ENCODE peak calls at places on chromosome 13, in five cellular contexts. One of them, this sample, is unnamed.

GRCh38 chr13:48879854-48880253 is 95.9 kb upstream of the FNDC3A start:
- DNase-seq in OCI-LY7: no peak
- DNase-seq in PC-3: no peak
- DNase-seq in GM23248: no peak
- DNase-seq in MM.1S: no peak
- DNase-seq in this sample: no peak

GRCh38 chr13:77918391-77919261 is at the start of gene EDNRB:
- DNase-seq in OCI-LY7: no peak
- DNase-seq in PC-3: no peak
- DNase-seq in GM23248: peak
- DNase-seq in MM.1S: no peak
- DNase-seq in this sample: peak

GRCh38 chr13:46753137-46753536 is 43.8 kb downstream of the ESD start:
- DNase-seq in OCI-LY7: no peak
- DNase-seq in PC-3: peak
- DNase-seq in GM23248: no peak
- DNase-seq in MM.1S: no peak
- DNase-seq in this sample: no peak

GRCh38 chr13:62287764-62288163 is 872.1 kb upstream of the PCDH20 start:
- DNase-seq in OCI-LY7: no peak
- DNase-seq in PC-3: no peak
- DNase-seq in GM23248: no peak
- DNase-seq in MM.1S: no peak
- DNase-seq in this sample: no peak

GRCh38 chr13:110957181-110957884 is 42.5 kb upstream of the ANKRD10 start:
- DNase-seq in OCI-LY7: no peak
- DNase-seq in PC-3: peak
- DNase-seq in GM23248: peak
- DNase-seq in MM.1S: no peak
- DNase-seq in this sample: peak

GRCh38 chr13:75447493-75447892 is 34.5 kb downstream of the TBC1D4 start:
- DNase-seq in OCI-LY7: no peak
- DNase-seq in PC-3: no peak
- DNase-seq in GM23248: no peak
- DNase-seq in MM.1S: no peak
- DNase-seq in this sample: no peak

GRCh38 chr13:46087481-46087880 is 17.4 kb downstream of the CPB2 start:
- DNase-seq in OCI-LY7: no peak
- DNase-seq in PC-3: no peak
- DNase-seq in GM23248: no peak
- DNase-seq in MM.1S: no peak
- DNase-seq in this sample: no peak

GRCh38 chr13:106143930-106144709 is 391.3 kb downstream of the EFNB2 start:
- DNase-seq in OCI-LY7: no peak
- DNase-seq in PC-3: peak
- DNase-seq in GM23248: no peak
- DNase-seq in MM.1S: no peak
- DNase-seq in this sample: peak

GRCh38 chr13:109699628-109700071 is 86.7 kb downstream of the IRS2 start:
- DNase-seq in OCI-LY7: no peak
- DNase-seq in PC-3: no peak
- DNase-seq in GM23248: peak
- DNase-seq in MM.1S: no peak
- DNase-seq in this sample: peak

GRCh38 chr13:45966715-45967114 is 85.8 kb downstream of the ZC3H13 start:
- DNase-seq in OCI-LY7: no peak
- DNase-seq in PC-3: no peak
- DNase-seq in GM23248: no peak
- DNase-seq in MM.1S: no peak
- DNase-seq in this sample: no peak

GRCh38 chr13:92097337-92097903 is 699.0 kb downstream of the GPC5 start:
- DNase-seq in OCI-LY7: no peak
- DNase-seq in PC-3: no peak
- DNase-seq in GM23248: no peak
- DNase-seq in MM.1S: no peak
- DNase-seq in this sample: no peak

GRCh38 chr13:36981156-36981743 is 17.9 kb downstream of the ALG5 start:
- DNase-seq in OCI-LY7: peak
- DNase-seq in PC-3: peak
- DNase-seq in GM23248: peak
- DNase-seq in MM.1S: peak
- DNase-seq in this sample: peak

GRCh38 chr13:42028113-42028799 is 20.2 kb upstream of the DGKH start:
- DNase-seq in OCI-LY7: no peak
- DNase-seq in PC-3: no peak
- DNase-seq in GM23248: no peak
- DNase-seq in MM.1S: no peak
- DNase-seq in this sample: no peak

GRCh38 chr13:27006519-27007161 is 165.0 kb downstream of the USP12 start:
- DNase-seq in OCI-LY7: no peak
- DNase-seq in PC-3: peak
- DNase-seq in GM23248: peak
- DNase-seq in MM.1S: no peak
- DNase-seq in this sample: peak

GRCh38 chr13:74907788-74908187 is 574.2 kb downstream of the TBC1D4 start:
- DNase-seq in OCI-LY7: no peak
- DNase-seq in PC-3: no peak
- DNase-seq in GM23248: no peak
- DNase-seq in MM.1S: no peak
- DNase-seq in this sample: no peak

GRCh38 chr13:45564108-45564507 is 51.4 kb downstream of the ERICH6B start:
- DNase-seq in OCI-LY7: no peak
- DNase-seq in PC-3: peak
- DNase-seq in GM23248: peak
- DNase-seq in MM.1S: no peak
- DNase-seq in this sample: no peak

GRCh38 chr13:94701313-94702180 is 10.8 kb downstream of the SOX21 start:
- DNase-seq in OCI-LY7: no peak
- DNase-seq in PC-3: no peak
- DNase-seq in GM23248: no peak
- DNase-seq in MM.1S: no peak
- DNase-seq in this sample: peak

DNA sequence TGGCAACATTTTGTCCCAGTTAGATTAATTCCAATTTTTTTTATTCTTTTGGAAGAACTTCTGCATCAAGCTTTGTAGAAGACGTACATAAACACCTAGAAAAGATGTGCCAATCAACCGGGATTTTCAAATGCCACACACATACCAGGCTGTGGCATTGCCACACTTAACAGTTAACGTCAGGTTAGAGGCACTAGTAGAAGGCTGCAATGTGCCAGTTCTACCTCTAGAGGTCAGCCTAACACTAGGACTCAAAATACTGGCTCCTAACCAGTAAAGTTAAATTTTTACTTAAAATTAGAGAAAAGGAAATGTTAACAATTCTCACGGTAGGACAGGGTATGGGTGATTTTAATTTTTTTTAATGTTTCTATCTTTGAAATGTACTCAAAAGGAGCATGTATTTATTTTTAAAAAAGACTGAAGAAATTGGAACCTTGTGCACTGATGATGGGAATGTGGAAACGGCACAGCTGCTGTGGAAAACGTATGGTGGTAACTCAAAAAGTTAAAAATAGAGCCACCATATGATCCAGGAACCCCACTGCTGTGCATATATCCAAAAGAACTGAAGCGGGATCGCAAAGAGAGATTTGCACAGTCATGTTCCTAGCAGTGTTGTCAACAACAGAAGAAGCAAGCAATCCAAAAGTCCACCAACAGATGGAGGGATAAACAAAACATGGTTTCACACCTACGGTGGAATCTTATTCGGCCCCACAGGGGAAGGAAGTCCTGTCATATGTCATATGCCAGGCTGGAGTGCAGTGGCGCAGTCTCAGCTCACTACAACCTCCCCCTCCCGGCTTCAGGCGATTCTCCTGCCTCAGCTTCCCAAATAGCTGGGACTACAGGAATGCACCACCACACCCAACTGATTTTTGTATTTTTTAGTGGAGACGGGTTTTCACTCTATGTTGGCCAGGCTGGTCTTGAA is 30.3 kb downstream of the CRYL1 start:
- DNase-seq in OCI-LY7: peak
- DNase-seq in PC-3: peak
- DNase-seq in GM23248: peak
- DNase-seq in MM.1S: peak
- DNase-seq in this sample: peak
- TF ChIP-seq EZH2phosphoT487 in OCI-LY7: no peak
- TF ChIP-seq EZH2phosphoT487 in PC-3: no peak
- TF ChIP-seq EZH2phosphoT487 in GM23248: no peak
- TF ChIP-seq EZH2phosphoT487 in MM.1S: no peak
- TF ChIP-seq EZH2phosphoT487 in this sample: no peak

GRCh38 chr13:31035162-31035951 is 102.9 kb downstream of the TEX26 start:
- DNase-seq in OCI-LY7: no peak
- DNase-seq in PC-3: no peak
- DNase-seq in GM23248: peak
- DNase-seq in MM.1S: no peak
- DNase-seq in this sample: no peak
- H3K4me2 ChIP-seq in OCI-LY7: no peak
- H3K4me2 ChIP-seq in PC-3: no peak
- H3K4me2 ChIP-seq in GM23248: peak
- H3K4me2 ChIP-seq in MM.1S: no peak
- H3K4me2 ChIP-seq in this sample: no peak

GRCh38 chr13:50994651-50995050 is 85.1 kb downstream of the RNASEH2B start:
- DNase-seq in OCI-LY7: no peak
- DNase-seq in PC-3: no peak
- DNase-seq in GM23248: no peak
- DNase-seq in MM.1S: no peak
- DNase-seq in this sample: no peak
- TF ChIP-seq EZH2phosphoT487 in OCI-LY7: no peak
- TF ChIP-seq EZH2phosphoT487 in PC-3: no peak
- TF ChIP-seq EZH2phosphoT487 in GM23248: no peak
- TF ChIP-seq EZH2phosphoT487 in MM.1S: no peak
- TF ChIP-seq EZH2phosphoT487 in this sample: no peak

GRCh38 chr13:53601181-53601580 is 572.6 kb downstream of the OLFM4 start:
- DNase-seq in OCI-LY7: no peak
- DNase-seq in PC-3: no peak
- DNase-seq in GM23248: no peak
- DNase-seq in MM.1S: no peak
- DNase-seq in this sample: no peak
- H3K4me2 ChIP-seq in OCI-LY7: no peak
- H3K4me2 ChIP-seq in PC-3: no peak
- H3K4me2 ChIP-seq in GM23248: no peak
- H3K4me2 ChIP-seq in MM.1S: no peak
- H3K4me2 ChIP-seq in this sample: no peak

GRCh38 chr13:112545866-112546265 is 42.1 kb downstream of the TUBGCP3 start:
- DNase-seq in OCI-LY7: no peak
- DNase-seq in PC-3: no peak
- DNase-seq in GM23248: peak
- DNase-seq in MM.1S: no peak
- DNase-seq in this sample: no peak
- TF ChIP-seq EZH2phosphoT487 in OCI-LY7: no peak
- TF ChIP-seq EZH2phosphoT487 in PC-3: no peak
- TF ChIP-seq EZH2phosphoT487 in GM23248: no peak
- TF ChIP-seq EZH2phosphoT487 in MM.1S: no peak
- TF ChIP-seq EZH2phosphoT487 in this sample: no peak

DNA sequence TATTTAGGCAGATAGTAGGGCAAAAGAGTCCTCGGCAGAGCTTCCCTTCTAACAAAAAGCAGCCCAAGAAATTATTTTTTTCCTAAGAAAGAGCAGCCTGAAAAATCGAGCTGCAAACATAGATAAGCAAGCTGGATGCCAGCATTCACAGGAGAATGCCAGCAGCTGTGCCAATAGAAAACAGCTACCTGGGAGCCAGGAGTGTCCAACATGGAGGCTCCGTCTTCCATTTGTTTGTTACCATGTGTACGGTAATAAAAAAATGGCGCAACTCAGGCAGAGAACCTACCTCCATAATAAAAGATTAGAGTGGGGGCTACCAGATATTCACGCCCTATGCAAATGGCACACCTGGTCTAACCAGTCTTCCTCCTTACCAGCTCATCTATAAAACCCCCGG is 77.6 kb upstream of the IPO5 start:
- DNase-seq in OCI-LY7: no peak
- DNase-seq in PC-3: no peak
- DNase-seq in GM23248: no peak
- DNase-seq in MM.1S: no peak
- DNase-seq in this sample: peak
- H3K4me2 ChIP-seq in OCI-LY7: no peak
- H3K4me2 ChIP-seq in PC-3: no peak
- H3K4me2 ChIP-seq in GM23248: no peak
- H3K4me2 ChIP-seq in MM.1S: no peak
- H3K4me2 ChIP-seq in this sample: no peak

GRCh38 chr13:24148414-24149305 is 11.9 kb upstream of the SPATA13 start:
- DNase-seq in OCI-LY7: no peak
- DNase-seq in PC-3: peak
- DNase-seq in GM23248: peak
- DNase-seq in MM.1S: no peak
- DNase-seq in this sample: peak
- TF ChIP-seq EZH2phosphoT487 in OCI-LY7: no peak
- TF ChIP-seq EZH2phosphoT487 in PC-3: no peak
- TF ChIP-seq EZH2phosphoT487 in GM23248: no peak
- TF ChIP-seq EZH2phosphoT487 in MM.1S: no peak
- TF ChIP-seq EZH2phosphoT487 in this sample: no peak

DNA sequence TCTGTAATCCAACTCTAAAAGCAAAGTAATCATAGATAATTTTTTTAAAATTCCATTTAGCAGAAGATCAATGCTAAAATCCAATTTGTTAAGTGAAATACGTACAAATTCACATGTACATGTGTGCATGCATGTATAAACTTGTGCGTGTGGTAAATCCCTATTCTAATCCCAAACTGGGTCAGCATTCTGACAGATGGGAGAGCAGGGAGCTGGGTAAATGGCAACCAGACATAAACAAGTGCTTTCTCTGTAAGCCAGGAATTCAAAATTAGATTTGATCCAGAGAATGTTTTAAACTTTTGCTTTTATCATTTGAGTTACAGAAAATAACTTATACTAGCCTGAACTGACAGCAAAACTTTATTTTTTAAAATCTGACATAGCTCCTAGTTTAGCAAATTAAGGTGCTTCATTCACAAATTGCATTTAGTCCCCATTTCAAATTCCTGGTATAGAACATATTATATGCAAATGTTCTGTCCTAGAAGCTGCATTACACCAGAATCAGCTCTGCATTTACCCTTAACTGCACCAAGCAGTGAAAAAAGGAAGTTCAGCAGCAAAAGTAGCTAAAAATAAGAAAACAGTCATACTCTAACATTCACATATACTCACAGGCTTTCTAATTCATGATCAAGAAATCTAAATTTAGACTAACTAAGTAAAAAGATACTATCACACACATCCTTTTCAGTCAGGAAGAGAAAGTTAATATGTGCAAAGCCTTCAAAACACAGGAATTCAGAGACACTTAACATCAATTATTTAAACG is 32.6 kb downstream of the UBL3 start:
- DNase-seq in OCI-LY7: peak
- DNase-seq in PC-3: no peak
- DNase-seq in GM23248: peak
- DNase-seq in MM.1S: peak
- DNase-seq in this sample: no peak
- H3K4me2 ChIP-seq in OCI-LY7: peak
- H3K4me2 ChIP-seq in PC-3: no peak
- H3K4me2 ChIP-seq in GM23248: peak
- H3K4me2 ChIP-seq in MM.1S: no peak
- H3K4me2 ChIP-seq in this sample: no peak

This sample was measured in GM23338.